ENCODE peak calls at places on chromosomes 4 and X, in ten cellular contexts. Y, S, G, Q, K, U, T, O, E and F are unnamed samples.

GRCh38 chr4:40425799-40426574 is 90.9 kb downstream of the CHRNA9 start:
- DNase-seq in Y (no peak), U (no peak), K (no peak), O (no peak), G (no peak), T (no peak), Q (no peak), S (no peak), E (no peak), F (no peak)

GRCh38 chrX:24305905-24306304 is 8.0 kb downstream of the SUPT20HL2 start:
- DNase-seq in Q (no peak), E (no peak), U (no peak), K (no peak), S (no peak), Y (no peak), O (no peak), G (no peak), T (no peak), F (peak)

GRCh38 chr4:23888421-23889319 is 1.2 kb downstream of the PPARGC1A start:
- DNase-seq in O (no peak), U (peak), S (no peak), Y (no peak), G (no peak), Q (no peak), K (peak), T (no peak), E (no peak), F (peak)

GRCh38 chrX:14235004-14235403 is 205.3 kb upstream of the GEMIN8 start:
- DNase-seq in Q (no peak), E (no peak), G (no peak), T (no peak), U (no peak), K (no peak), Y (peak), O (no peak), S (no peak), F (no peak)

GRCh38 chr4:56909083-56909981 is 1.6 kb downstream of the REST start:
- DNase-seq in Q (peak), S (peak), U (no peak), O (peak), K (peak), E (no peak), G (no peak), T (peak), Y (peak), F (peak)

GRCh38 chr4:20520901-20521300 is 179.4 kb upstream of the PACRGL start:
- DNase-seq in S (no peak), O (no peak), Q (no peak), U (no peak), G (no peak), T (peak), E (no peak), Y (peak), K (peak), F (peak)

GRCh38 chrX:134566506-134566905 is 91.8 kb downstream of the PLAC1 start:
- DNase-seq in G (no peak), Q (no peak), Y (no peak), U (no peak), T (peak), S (no peak), K (no peak), O (no peak), E (no peak), F (no peak)

GRCh38 chrX:19332983-19333382 is 10.7 kb upstream of the PDHA1 start:
- DNase-seq in Y (no peak), O (no peak), G (peak), U (no peak), S (no peak), K (peak), E (no peak), Q (no peak), T (no peak), F (peak)

GRCh38 chr4:6105311-6105911 is 87.2 kb upstream of the C4orf50 start:
- DNase-seq in E (no peak), O (no peak), G (no peak), U (no peak), K (no peak), Y (no peak), T (no peak), S (no peak), Q (no peak), F (no peak)

GRCh38 chr4:153514001-153514526 is 47.9 kb downstream of the TMEM131L start:
- DNase-seq in O (no peak), G (no peak), Q (no peak), S (no peak), E (no peak), Y (peak), K (peak), T (peak), U (no peak), F (peak)

GRCh38 chr4:2948895-2949781 is 14.1 kb downstream of the NOP14 start:
- DNase-seq in T (peak), E (no peak), O (no peak), G (no peak), S (no peak), Q (no peak), Y (peak), U (no peak), K (no peak), F (peak)

GRCh38 chrX:106802388-106803275 is at the start of gene TBC1D8B:
- DNase-seq in E (peak), S (peak), O (peak), Q (peak), T (peak), K (peak), G (peak), U (peak), Y (peak), F (peak)

GRCh38 chrX:68942141-68942540 is 113.3 kb downstream of the EFNB1 start:
- DNase-seq in T (no peak), O (no peak), G (no peak), Q (no peak), S (no peak), E (no peak), K (no peak), Y (no peak), U (peak), F (no peak)

GRCh38 chrX:20531667-20532066 is 265.0 kb upstream of the RPS6KA3 start:
- DNase-seq in S (no peak), E (no peak), Q (no peak), U (no peak), T (no peak), K (peak), Y (peak), G (no peak), O (no peak), F (peak)

GRCh38 chr4:43835869-43836268 is 612.7 kb downstream of the KCTD8 start:
- DNase-seq in Q (no peak), T (no peak), E (no peak), S (no peak), K (no peak), Y (no peak), G (no peak), U (no peak), O (no peak), F (no peak)

GRCh38 chr4:19438228-19438627 is 813.5 kb upstream of the SLIT2 start:
- DNase-seq in T (no peak), Y (peak), G (no peak), Q (no peak), K (peak), O (no peak), S (no peak), E (no peak), U (no peak), F (no peak)

GRCh38 chr4:7630559-7631287 is 196.0 kb upstream of the PSAPL1 start:
- DNase-seq in O (no peak), K (peak), S (no peak), T (no peak), G (peak), U (no peak), E (no peak), Q (peak), Y (peak), F (peak)

GRCh38 chrX:47366051-47366722 is 4.2 kb upstream of the ZNF157 start:
- DNase-seq in E (peak), T (peak), U (peak), K (peak), Y (peak), O (peak), S (peak), G (peak), Q (peak), F (peak)

GRCh38 chr4:70364002-70364401 is 3.4 kb downstream of the SMR3A start:
- DNase-seq in E (no peak), K (no peak), Y (no peak), U (no peak), G (no peak), S (no peak), T (no peak), Q (no peak), O (no peak), F (no peak)

GRCh38 chrX:71671043-71671829 is 3.9 kb downstream of the LOC101059915 start:
- DNase-seq in O (no peak), K (no peak), G (no peak), U (no peak), Q (no peak), T (no peak), E (peak), S (no peak), Y (peak), F (no peak)

GRCh38 chr4:3207531-3208037 is 41.4 kb upstream of the MSANTD1 start:
- DNase-seq in T (peak), E (no peak), Q (no peak), G (no peak), K (peak), S (no peak), Y (no peak), O (no peak), U (no peak), F (no peak)

GRCh38 chr4:13599159-13599558 is 28.4 kb downstream of the BOD1L1 start:
- DNase-seq in U (no peak), Y (no peak), S (no peak), Q (no peak), K (no peak), G (no peak), O (no peak), E (no peak), T (no peak), F (no peak)

GRCh38 chrX:13937370-13938052 is 92.2 kb downstream of the GEMIN8 start:
- DNase-seq in E (no peak), K (peak), G (no peak), O (no peak), Q (no peak), U (no peak), S (no peak), T (no peak), Y (no peak), F (peak)

DNA sequence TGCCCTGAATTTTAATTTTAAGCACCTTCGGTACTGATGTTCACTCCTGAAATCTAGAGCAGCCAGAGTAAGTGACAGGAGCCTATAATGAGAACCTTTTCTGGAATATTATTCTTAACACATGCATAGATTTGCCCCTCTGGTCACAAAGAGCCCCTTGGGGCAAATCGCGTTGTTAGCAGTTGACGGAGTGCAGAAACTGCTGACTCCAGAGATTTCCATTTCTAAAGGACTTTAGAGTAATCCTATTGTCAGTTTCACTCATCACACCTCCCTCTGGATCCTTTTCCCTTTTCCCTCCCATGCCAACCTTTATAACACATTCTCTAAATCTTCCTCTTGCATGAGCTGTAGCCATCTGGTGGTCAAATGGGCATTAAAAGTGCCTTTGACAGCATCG is 264.9 kb upstream of the PRPS2 start:
- DNase-seq in E (no peak), T (no peak), Y (peak), U (no peak), Q (no peak), S (no peak), K (no peak), O (no peak), G (no peak), F (no peak)
- TF ChIP-seq CTCF in E (no peak), T (no peak), Y (no peak), U (no peak), Q (no peak), S (no peak), K (no peak), O (no peak), G (no peak), F (no peak)

GRCh38 chr4:95318483-95318882 is 230.3 kb downstream of the UNC5C start:
- DNase-seq in O (no peak), K (no peak), T (no peak), E (no peak), Y (peak), G (no peak), U (no peak), Q (no peak), S (no peak), F (no peak)

GRCh38 chr4:95318044-95318443 is 230.7 kb downstream of the UNC5C start:
- DNase-seq in K (no peak), Q (no peak), T (no peak), Y (no peak), E (no peak), U (no peak), S (no peak), G (no peak), O (no peak), F (no peak)

GRCh38 chr4:95317124-95317820 is 231.5 kb downstream of the UNC5C start:
- DNase-seq in U (no peak), O (no peak), E (no peak), Y (no peak), G (no peak), K (no peak), T (peak), Q (no peak), S (no peak), F (peak)

GRCh38 chr4:95314573-95314972 is 234.2 kb downstream of the UNC5C start:
- DNase-seq in T (no peak), S (no peak), G (no peak), O (no peak), U (no peak), Y (no peak), K (no peak), E (no peak), Q (no peak), F (no peak)

GRCh38 chr4:95319169-95319568 is 229.6 kb downstream of the UNC5C start:
- DNase-seq in Q (no peak), G (no peak), U (no peak), K (no peak), T (no peak), Y (no peak), S (no peak), O (no peak), E (no peak), F (no peak)
- H3K27ac ChIP-seq in Q (no peak), G (no peak), U (no peak), K (no peak), T (no peak), Y (no peak), S (no peak), O (no peak), E (no peak), F (peak)

GRCh38 chr4:38858097-38858420 is 1.4 kb upstream of the TLR6 start:
- DNase-seq in O (no peak), U (no peak), T (no peak), E (no peak), K (no peak), S (no peak), Y (no peak), Q (no peak), G (no peak), F (no peak)

GRCh38 chr4:38856046-38856445 is 571 bp downstream of the TLR6 start:
- DNase-seq in K (no peak), Q (no peak), S (no peak), Y (no peak), G (no peak), T (no peak), O (no peak), E (no peak), U (no peak), F (no peak)

GRCh38 chr4:38855466-38855865 is 1.2 kb downstream of the TLR6 start:
- DNase-seq in E (no peak), T (no peak), S (no peak), Q (no peak), Y (no peak), G (no peak), U (no peak), K (no peak), O (no peak), F (no peak)

GRCh38 chr4:38857354-38858096 is 908 bp upstream of the TLR6 start:
- DNase-seq in U (no peak), G (no peak), E (no peak), Y (peak), Q (peak), T (peak), K (peak), O (no peak), S (no peak), F (no peak)

GRCh38 chr4:38856524-38857337 is at the start of gene TLR6:
- DNase-seq in G (no peak), Q (no peak), O (peak), Y (peak), E (no peak), T (peak), U (peak), K (peak), S (no peak), F (peak)
- H3K4me3 ChIP-seq in G (peak), Q (peak), O (peak), Y (peak), E (peak), T (peak), U (no peak), K (peak), S (peak), F (no peak)

GRCh38 chr4:162457071-162457865 is 293.5 kb upstream of the FSTL5 start:
- DNase-seq in E (no peak), G (no peak), S (no peak), T (no peak), K (no peak), O (no peak), Y (peak), U (no peak), Q (no peak), F (no peak)

GRCh38 chr4:162456106-162456505 is 292.3 kb upstream of the FSTL5 start:
- DNase-seq in K (no peak), O (no peak), T (no peak), U (no peak), Y (peak), E (no peak), Q (no peak), G (no peak), S (no peak), F (no peak)

GRCh38 chr4:162458051-162458450 is 294.3 kb upstream of the FSTL5 start:
- DNase-seq in S (no peak), T (no peak), E (no peak), G (no peak), K (no peak), Q (no peak), Y (no peak), U (no peak), O (no peak), F (no peak)

DNA sequence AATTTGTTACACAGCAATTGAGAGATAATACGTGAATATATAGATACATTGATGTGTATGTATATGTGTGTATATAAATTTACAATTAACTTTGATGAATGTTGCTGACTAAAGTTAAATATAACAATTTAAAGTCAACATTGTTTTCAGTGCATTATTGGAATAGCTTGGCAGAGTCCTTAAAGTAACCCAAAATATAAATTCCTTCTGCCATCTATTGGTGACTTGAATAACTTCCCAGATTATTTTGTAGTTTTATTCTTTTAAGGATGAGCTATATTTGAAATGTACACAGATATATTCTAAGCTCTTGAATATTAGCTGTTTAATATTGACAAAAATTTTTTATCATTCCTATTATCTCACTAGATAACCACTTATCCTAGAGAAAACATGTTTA is 298.2 kb upstream of the FSTL5 start:
- DNase-seq in Y (peak), G (no peak), K (no peak), Q (no peak), S (no peak), O (no peak), U (no peak), E (no peak), T (no peak), F (no peak)
- TF ChIP-seq CTCF in Y (peak), G (peak), K (no peak), Q (peak), S (peak), O (no peak), U (peak), E (no peak), T (no peak), F (no peak)

GRCh38 chr4:128657638-128658037 is 151.9 kb upstream of the JADE1 start:
- DNase-seq in Y (no peak), G (no peak), U (no peak), K (no peak), E (no peak), S (no peak), Q (no peak), O (no peak), T (no peak), F (no peak)
- H3K27ac ChIP-seq in Y (no peak), G (peak), U (no peak), K (no peak), E (no peak), S (no peak), Q (peak), O (no peak), T (no peak), F (no peak)

GRCh38 chrX:39513836-39514235 is 583.9 kb downstream of the BCOR start:
- DNase-seq in G (no peak), Q (peak), T (no peak), U (no peak), E (no peak), O (no peak), S (no peak), Y (no peak), K (no peak), F (no peak)

GRCh38 chrX:39518451-39519212 is 579.1 kb downstream of the BCOR start:
- DNase-seq in O (no peak), S (no peak), Y (no peak), Q (no peak), E (no peak), U (no peak), G (peak), K (no peak), T (no peak), F (no peak)

GRCh38 chrX:39516399-39516798 is 581.4 kb downstream of the BCOR start:
- DNase-seq in G (no peak), K (no peak), O (no peak), E (no peak), T (no peak), U (no peak), S (no peak), Y (no peak), Q (no peak), F (no peak)

GRCh38 chrX:39519566-39520301 is 578.0 kb downstream of the BCOR start:
- DNase-seq in G (peak), S (no peak), Q (no peak), Y (no peak), O (no peak), T (no peak), U (no peak), K (no peak), E (no peak), F (no peak)

GRCh38 chrX:39519213-39519544 is 578.6 kb downstream of the BCOR start:
- DNase-seq in G (no peak), U (no peak), T (peak), E (no peak), O (no peak), S (no peak), K (no peak), Y (peak), Q (no peak), F (peak)
- H3K4me3 ChIP-seq in G (peak), U (no peak), T (no peak), E (peak), O (no peak), S (no peak), K (no peak), Y (no peak), Q (no peak), F (no peak)

GRCh38 chr4:185304944-185305690 is 90.6 kb downstream of the LRP2BP start:
- DNase-seq in G (no peak), U (no peak), O (peak), E (peak), T (peak), Q (no peak), Y (peak), S (no peak), K (peak), F (peak)
- TF ChIP-seq CTCF in G (peak), U (no peak), O (peak), E (peak), T (peak), Q (peak), Y (peak), S (peak), K (peak), F (peak)